ENCODE peak calls at places on chromosomes 16 and 17, in eight cellular contexts. K is PC-3; B is breast epithelium; T is left ventricle myocardium inferior; O is uterus; Z is A549; R is CD8-positive, alpha-beta memory T cell; J is effector memory CD4-positive, alpha-beta T cell. Q is an unnamed sample. For H3K4me1, the result is how much of the 10 kb centered on the place peaks cover.

GRCh38 chr17:42891539-42892152 is 9.0 kb upstream of the G6PC1 start:
- DNase-seq in T (peak), O (peak), B (no peak), K (no peak), R (no peak), J (no peak), Z (no peak), Q (peak)

GRCh38 chr17:37092041-37092440 is 143.3 kb downstream of the AATF start:
- DNase-seq in T (no peak), K (no peak), B (no peak), J (no peak), O (no peak), Z (no peak), R (no peak), Q (no peak)

GRCh38 chr16:47480410-47480809 is 19.3 kb downstream of the PHKB start:
- DNase-seq in J (no peak), K (no peak), T (no peak), B (no peak), R (no peak), Z (no peak), O (no peak), Q (no peak)

GRCh38 chr17:65488665-65489064 is 72.8 kb downstream of the AXIN2 start:
- DNase-seq in Z (no peak), T (no peak), O (no peak), R (no peak), K (no peak), B (no peak), J (no peak), Q (no peak)

GRCh38 chr16:67195676-67196075 is 3.3 kb upstream of the ELMO3 start:
- DNase-seq in J (no peak), B (no peak), O (no peak), Z (no peak), T (no peak), R (no peak), K (no peak), Q (no peak)

GRCh38 chr17:82228842-82229685 is at the start of gene SLC16A3:
- DNase-seq in K (peak), O (peak), R (peak), J (peak), B (no peak), Z (peak), T (peak), Q (peak)

GRCh38 chr17:81445642-81446500 is 50.6 kb downstream of the BAHCC1 start:
- DNase-seq in B (no peak), O (no peak), T (no peak), Z (no peak), K (no peak), J (no peak), R (no peak), Q (no peak)

GRCh38 chr16:78523212-78523995 is 423.9 kb downstream of the WWOX start:
- DNase-seq in K (no peak), J (no peak), O (no peak), B (no peak), R (no peak), Z (no peak), T (no peak), Q (no peak)

GRCh38 chr17:41481051-41481450 is at the start of gene KRT35:
- DNase-seq in J (no peak), O (no peak), B (no peak), Z (no peak), R (no peak), K (no peak), T (no peak), Q (no peak)

GRCh38 chr16:55478827-55479559 is at the start of gene MMP2:
- DNase-seq in O (peak), T (peak), B (no peak), J (no peak), Z (no peak), K (no peak), R (no peak), Q (peak)

GRCh38 chr16:27347930-27348685 is 34.3 kb downstream of the IL4R start:
- DNase-seq in O (no peak), T (no peak), K (no peak), Z (no peak), R (no peak), B (no peak), J (no peak), Q (no peak)

GRCh38 chr17:33519692-33520091 is 226.6 kb upstream of the ASIC2 start:
- DNase-seq in B (no peak), O (peak), K (no peak), J (no peak), T (no peak), R (no peak), Z (no peak), Q (no peak)

GRCh38 chr17:57295526-57296023 is 39.3 kb downstream of the MSI2 start:
- DNase-seq in K (peak), O (no peak), J (no peak), T (no peak), R (no peak), Z (peak), B (no peak), Q (no peak)

GRCh38 chr16:30896890-30897730 is 696 bp downstream of the CTF1 start:
- DNase-seq in T (peak), R (peak), Z (peak), K (peak), O (peak), J (peak), B (peak), Q (peak)

GRCh38 chr16:11674818-11675560 is 6.7 kb downstream of the SNN start:
- DNase-seq in T (no peak), K (no peak), B (peak), Z (no peak), O (no peak), R (no peak), J (no peak), Q (no peak)

GRCh38 chr16:30740364-30741251 is 7.6 kb upstream of the PHKG2 start:
- DNase-seq in B (peak), T (peak), J (no peak), K (peak), O (peak), Z (peak), R (no peak), Q (peak)

GRCh38 chr16:57196753-57197152 is 10.6 kb downstream of the RSPRY1 start:
- DNase-seq in J (no peak), O (no peak), T (no peak), K (no peak), Z (no peak), R (no peak), B (no peak), Q (no peak)

GRCh38 chr17:81706757-81707624 is 3.8 kb downstream of the MRPL12 start:
- DNase-seq in B (no peak), R (no peak), O (no peak), J (no peak), T (no peak), K (no peak), Z (no peak), Q (no peak)

GRCh38 chr16:2053211-2053610 is 5.4 kb downstream of the TSC2 start:
- DNase-seq in B (no peak), K (no peak), R (no peak), J (no peak), O (no peak), Z (no peak), T (no peak), Q (no peak)

GRCh38 chr17:57289613-57290012 is 33.3 kb downstream of the MSI2 start:
- DNase-seq in O (no peak), J (no peak), K (no peak), T (no peak), Z (no peak), R (no peak), B (no peak), Q (no peak)

GRCh38 chr17:79183221-79184158 is 108.9 kb downstream of the ENGASE start:
- DNase-seq in O (no peak), T (no peak), K (no peak), B (no peak), J (no peak), Z (peak), R (no peak), Q (no peak)

GRCh38 chr17:57988301-57989010 is 402 bp upstream of the VEZF1 start:
- DNase-seq in R (no peak), B (peak), Z (peak), K (peak), T (peak), O (peak), J (no peak), Q (peak)

GRCh38 chr16:58026139-58026704 is 668 bp downstream of the MMP15 start:
- DNase-seq in T (peak), Z (peak), O (peak), J (no peak), K (peak), B (no peak), R (no peak), Q (peak)

DNA sequence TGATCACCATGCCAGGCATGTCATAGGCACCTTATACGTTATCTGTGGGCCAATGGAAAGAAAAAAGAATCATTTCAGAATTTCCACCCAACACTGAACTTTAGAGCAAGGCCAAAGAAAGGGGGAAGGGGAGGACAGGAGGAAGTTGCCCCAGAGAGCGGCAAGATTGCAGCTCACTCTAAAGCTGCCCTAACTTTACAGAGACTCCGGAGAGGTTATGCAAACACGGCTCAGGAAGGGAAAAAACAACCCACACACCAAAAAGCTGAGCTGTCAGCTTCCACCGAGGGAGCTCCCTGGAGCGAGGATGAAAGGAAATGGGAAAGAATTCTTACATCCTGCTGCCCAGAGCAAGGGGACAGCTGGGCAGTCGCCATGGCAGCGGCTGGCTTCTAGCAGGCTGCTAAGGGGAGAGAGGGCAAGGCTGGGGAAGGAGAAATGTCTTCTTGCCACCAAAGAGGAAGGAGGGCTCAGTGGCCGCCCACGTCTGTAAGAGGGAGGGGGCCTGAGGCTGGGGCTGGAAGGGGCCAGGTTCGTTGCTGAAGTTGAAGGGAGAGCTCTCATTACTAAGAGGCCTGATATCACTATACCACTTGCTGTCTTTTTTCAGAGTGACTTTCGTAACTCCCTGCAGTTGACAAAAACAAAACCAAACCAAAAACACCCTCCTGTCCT is 18.2 kb downstream of the COTL1 start:
- DNase-seq in K (no peak), J (no peak), R (no peak), Z (peak), B (no peak), O (peak), T (peak), Q (peak)
- H3K4me1 ChIP-seq in K (under half), J (half or more), R (half or more), Z (half or more), B (under half), O (under half), T (under half), Q (under half)

GRCh38 chr17:62987136-62987535 is 21.1 kb downstream of the TANC2 start:
- DNase-seq in O (no peak), B (no peak), K (no peak), J (no peak), R (no peak), T (no peak), Z (no peak), Q (no peak)

GRCh38 chr17:62980842-62981241 is 14.8 kb downstream of the TANC2 start:
- DNase-seq in Z (no peak), R (no peak), B (no peak), J (no peak), K (no peak), O (no peak), T (no peak), Q (no peak)

GRCh38 chr17:62984801-62985200 is 18.8 kb downstream of the TANC2 start:
- DNase-seq in Z (no peak), B (no peak), O (no peak), K (no peak), J (no peak), T (no peak), R (no peak), Q (no peak)

GRCh38 chr17:62986549-62986948 is 20.5 kb downstream of the TANC2 start:
- DNase-seq in T (no peak), B (no peak), J (no peak), K (no peak), O (no peak), R (no peak), Z (no peak), Q (no peak)

GRCh38 chr17:62981933-62982332 is 15.9 kb downstream of the TANC2 start:
- DNase-seq in J (no peak), K (peak), O (no peak), R (no peak), Z (peak), T (no peak), B (no peak), Q (no peak)
- H3K27ac ChIP-seq in J (no peak), K (peak), O (no peak), R (no peak), Z (no peak), T (no peak), B (no peak), Q (no peak)

GRCh38 chr17:29847527-29847931 is 82.5 kb downstream of the SSH2 start:
- DNase-seq in K (no peak), R (no peak), B (no peak), O (no peak), Z (no peak), T (no peak), J (no peak), Q (no peak)
- H3K4me3 ChIP-seq in K (no peak), R (no peak), B (no peak), O (no peak), Z (no peak), T (no peak), J (no peak), Q (no peak)

GRCh38 chr17:40106760-40107265 is 6.4 kb upstream of the NR1D1 start:
- DNase-seq in O (peak), Z (no peak), K (no peak), J (no peak), T (peak), R (no peak), B (no peak), Q (no peak)

GRCh38 chr17:40103082-40103741 is 2.8 kb upstream of the NR1D1 start:
- DNase-seq in K (no peak), B (no peak), Z (no peak), T (peak), J (no peak), R (no peak), O (peak), Q (peak)

GRCh38 chr17:40106089-40106759 is 5.8 kb upstream of the NR1D1 start:
- DNase-seq in J (no peak), Z (no peak), T (peak), O (no peak), B (no peak), K (no peak), R (no peak), Q (peak)

GRCh38 chr17:40103742-40104095 is 3.3 kb upstream of the NR1D1 start:
- DNase-seq in O (no peak), Z (no peak), J (no peak), T (no peak), B (no peak), K (no peak), R (no peak), Q (no peak)

GRCh38 chr17:40104570-40105471 is 4.4 kb upstream of the NR1D1 start:
- DNase-seq in T (peak), B (peak), R (no peak), K (no peak), Z (no peak), O (peak), J (no peak), Q (no peak)
- H3K4me1 ChIP-seq in T (half or more), B (under half), R (half or more), K (under half), Z (half or more), O (half or more), J (half or more), Q (half or more)

GRCh38 chr16:52533296-52533695 is 13.6 kb downstream of the TOX3 start:
- DNase-seq in J (no peak), O (no peak), B (no peak), Z (no peak), R (no peak), K (no peak), T (no peak), Q (no peak)
- H3K27ac ChIP-seq in J (no peak), O (no peak), B (no peak), Z (no peak), R (no peak), K (no peak), T (no peak), Q (no peak)

DNA sequence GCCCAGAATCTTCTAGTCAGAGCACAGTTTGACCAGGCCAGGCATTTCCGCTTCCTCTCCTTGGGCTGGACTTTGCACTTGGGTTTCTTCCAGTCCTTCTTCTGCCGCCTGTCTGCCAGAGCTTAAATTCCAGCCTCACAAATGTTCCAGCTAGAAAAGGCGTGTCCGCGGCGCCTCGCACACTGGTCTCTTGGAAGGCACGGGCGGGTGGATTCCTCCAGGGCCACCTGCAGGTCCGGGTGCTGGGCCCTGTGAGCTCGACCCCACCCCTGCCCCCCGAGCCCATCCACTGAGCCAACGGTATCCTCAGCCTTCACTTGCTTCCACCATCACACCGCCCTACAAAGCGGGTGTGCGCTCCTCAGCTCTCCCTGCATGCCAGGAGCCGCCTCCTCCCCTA is 2026.5 kb downstream of the TP53TG3F start:
- DNase-seq in T (no peak), R (no peak), B (no peak), Z (no peak), J (no peak), K (no peak), O (no peak), Q (no peak)
- H3K4me3 ChIP-seq in T (no peak), R (no peak), B (no peak), Z (no peak), J (no peak), K (no peak), O (no peak), Q (no peak)

GRCh38 chr16:20906225-20906870 is 5.8 kb downstream of the LYRM1 start:
- DNase-seq in J (no peak), Z (peak), K (peak), R (no peak), B (no peak), O (peak), T (no peak), Q (no peak)
- H3K4me1 ChIP-seq in J (under half), Z (half or more), K (half or more), R (under half), B (under half), O (under half), T (half or more), Q (under half)

GRCh38 chr17:64313577-64313976 is 50.5 kb upstream of the TEX2 start:
- DNase-seq in O (no peak), B (no peak), K (no peak), T (no peak), Z (no peak), R (no peak), J (no peak), Q (no peak)
- H3K27ac ChIP-seq in O (no peak), B (no peak), K (no peak), T (no peak), Z (no peak), R (no peak), J (no peak), Q (no peak)

DNA sequence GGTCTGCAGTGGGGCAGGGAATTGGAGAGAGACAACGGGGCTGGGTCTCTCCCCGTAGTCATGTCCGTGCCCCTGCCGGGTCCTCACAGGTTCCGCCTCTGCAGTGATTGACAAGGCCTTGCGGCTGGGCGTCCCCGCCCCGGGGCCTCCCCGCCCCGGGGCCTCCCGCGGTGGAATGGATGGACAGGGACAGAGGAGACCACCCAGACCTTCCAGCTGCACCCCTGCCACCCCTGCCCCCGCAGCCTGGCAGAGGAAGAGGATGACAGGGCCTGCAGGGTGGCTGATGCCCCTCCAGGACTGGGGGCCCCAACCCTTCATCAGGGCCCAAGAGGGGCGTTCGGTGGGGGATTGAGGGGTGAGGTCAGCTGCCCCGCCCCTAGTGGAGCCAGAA is 216.4 kb upstream of the CIBAR2 start:
- DNase-seq in T (no peak), Z (no peak), R (no peak), J (no peak), B (no peak), K (no peak), O (no peak), Q (no peak)
- H3K4me3 ChIP-seq in T (no peak), Z (no peak), R (no peak), J (no peak), B (no peak), K (no peak), O (no peak), Q (no peak)

DNA sequence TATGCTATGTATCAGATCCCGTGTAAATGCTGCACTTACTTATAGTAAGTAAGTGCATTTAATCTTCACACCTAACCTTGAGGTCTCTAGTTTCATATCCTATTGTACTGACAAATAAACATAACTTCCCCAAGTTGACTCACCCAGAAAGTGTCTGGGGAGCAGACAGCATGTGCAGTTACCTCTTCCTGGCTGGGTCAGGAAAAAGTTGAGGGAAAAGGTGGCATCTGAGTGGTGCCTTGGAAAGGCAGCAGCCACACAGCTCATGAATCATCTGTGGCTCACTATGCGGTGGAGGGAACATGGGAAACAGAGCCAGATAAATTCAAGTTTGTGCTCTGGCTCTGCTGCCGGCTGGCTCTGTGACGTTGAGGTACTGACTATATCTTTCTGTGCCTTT is 382.0 kb upstream of the DYNLRB2 start:
- DNase-seq in J (no peak), B (no peak), R (no peak), K (peak), O (no peak), Z (peak), T (no peak), Q (no peak)
- H3K4me1 ChIP-seq in J (under half), B (under half), R (under half), K (under half), O (under half), Z (under half), T (under half), Q (under half)